ENCODE peak calls at places on chromosome 20, in eight cellular contexts. G, E, I, W, V, O, T and P are unnamed samples.

GRCh38 chr20:50325651-50326050 is 135.0 kb downstream of the CEBPB start:
- DNase-seq in I (no peak), E (no peak), T (no peak), W (no peak), G (no peak), V (no peak), O (no peak), P (no peak)

GRCh38 chr20:3106185-3106584 is 21.7 kb upstream of the AVP start:
- DNase-seq in T (no peak), V (no peak), O (no peak), W (no peak), G (no peak), I (no peak), E (no peak), P (no peak)

GRCh38 chr20:61628901-61629300 is 376.8 kb downstream of the CDH4 start:
- DNase-seq in T (no peak), E (no peak), V (no peak), O (no peak), W (no peak), G (no peak), I (no peak), P (no peak)

GRCh38 chr20:15012551-15012950 is 675.1 kb upstream of the FLRT3 start:
- DNase-seq in T (no peak), V (no peak), G (no peak), E (no peak), W (no peak), I (no peak), O (no peak), P (no peak)

GRCh38 chr20:24146231-24146634 is 157.7 kb upstream of the GGTLC1 start:
- DNase-seq in V (no peak), T (peak), G (peak), O (no peak), E (no peak), W (peak), I (no peak), P (no peak)

GRCh38 chr20:32605167-32605656 is 20.1 kb upstream of the NOL4L start:
- DNase-seq in I (no peak), O (peak), E (peak), T (no peak), V (no peak), W (peak), G (peak), P (no peak)

GRCh38 chr20:11608736-11609135 is 309.0 kb upstream of the BTBD3 start:
- DNase-seq in V (no peak), O (no peak), I (no peak), T (peak), G (no peak), W (no peak), E (no peak), P (no peak)

GRCh38 chr20:38447931-38448675 is 13.0 kb upstream of the SNHG17 start:
- DNase-seq in O (no peak), T (peak), E (no peak), V (no peak), I (no peak), W (no peak), G (no peak), P (no peak)

GRCh38 chr20:58891686-58892125 is 39.2 kb downstream of the GNAS start:
- DNase-seq in G (no peak), I (no peak), O (no peak), W (peak), V (no peak), T (peak), E (no peak), P (peak)

GRCh38 chr20:21182832-21183563 is 57.1 kb downstream of the KIZ start:
- DNase-seq in T (no peak), W (peak), O (peak), I (no peak), G (peak), E (no peak), V (no peak), P (no peak)

GRCh38 chr20:29298271-29298590 is 1959.2 kb upstream of the DEFB115 start:
- DNase-seq in V (no peak), O (no peak), E (no peak), T (no peak), I (no peak), W (no peak), G (no peak), P (no peak)
- TF ChIP-seq CTCF in V (no peak), O (no peak), E (no peak), T (no peak), I (no peak), W (no peak), G (no peak), P (no peak)

DNA sequence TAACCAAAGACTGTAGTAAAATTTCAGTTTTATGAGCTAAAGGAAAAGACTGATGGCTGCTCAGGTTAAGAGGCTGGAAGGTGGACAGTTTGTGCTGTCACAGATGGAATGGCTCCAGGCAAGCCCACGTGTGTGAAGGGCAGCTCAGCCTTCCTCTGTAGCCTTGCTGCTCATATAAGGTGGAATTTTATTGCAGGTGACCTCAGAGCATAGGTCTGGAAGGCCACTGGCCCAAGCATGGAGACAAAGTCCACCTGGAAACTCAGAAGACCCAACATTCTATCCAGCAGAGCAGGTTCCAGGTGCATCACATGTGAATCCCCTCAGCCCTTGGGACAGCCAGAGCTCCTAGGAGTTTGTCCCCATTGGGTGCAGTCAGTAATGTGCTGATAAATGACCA is 53.7 kb downstream of the KAT14 start:
- DNase-seq in G (no peak), O (no peak), V (no peak), W (no peak), E (no peak), I (no peak), T (no peak), P (no peak)
- TF ChIP-seq CTCF in G (no peak), O (no peak), V (no peak), W (no peak), E (no peak), I (no peak), T (no peak), P (no peak)

GRCh38 chr20:36480456-36481048 is 60.8 kb upstream of the MYL9 start:
- DNase-seq in I (no peak), V (no peak), T (no peak), O (no peak), E (no peak), W (no peak), G (no peak), P (no peak)

GRCh38 chr20:36482044-36482473 is 59.3 kb upstream of the MYL9 start:
- DNase-seq in E (no peak), V (no peak), G (no peak), O (no peak), W (no peak), T (peak), I (no peak), P (no peak)

GRCh38 chr20:36479938-36480337 is 61.4 kb upstream of the MYL9 start:
- DNase-seq in T (no peak), I (no peak), G (no peak), V (no peak), O (no peak), E (no peak), W (no peak), P (no peak)

GRCh38 chr20:36483205-36483918 is 58.0 kb upstream of the MYL9 start:
- DNase-seq in T (no peak), O (no peak), I (no peak), W (no peak), E (no peak), V (no peak), G (no peak), P (no peak)

GRCh38 chr20:36481380-36482043 is 59.8 kb upstream of the MYL9 start:
- DNase-seq in G (no peak), V (no peak), W (no peak), E (no peak), O (no peak), T (no peak), I (no peak), P (no peak)
- TF ChIP-seq CTCF in G (peak), V (peak), W (peak), E (peak), O (no peak), T (no peak), I (no peak), P (no peak)

GRCh38 chr20:57093766-57094165 is 172.7 kb downstream of the BMP7 start:
- DNase-seq in V (no peak), E (no peak), I (no peak), O (no peak), W (no peak), T (no peak), G (no peak), P (no peak)

GRCh38 chr20:57091748-57092111 is 174.7 kb downstream of the BMP7 start:
- DNase-seq in I (no peak), G (no peak), T (no peak), V (no peak), E (no peak), O (no peak), W (no peak), P (no peak)

GRCh38 chr20:57090590-57091560 is 175.6 kb downstream of the BMP7 start:
- DNase-seq in T (no peak), O (no peak), V (no peak), I (no peak), E (no peak), G (no peak), W (no peak), P (no peak)

GRCh38 chr20:57092900-57093238 is 173.6 kb downstream of the BMP7 start:
- DNase-seq in E (no peak), W (no peak), I (no peak), V (no peak), G (no peak), O (no peak), T (no peak), P (no peak)

GRCh38 chr20:57092112-57092899 is 174.1 kb downstream of the BMP7 start:
- DNase-seq in I (peak), T (peak), W (peak), O (peak), V (peak), G (peak), E (peak), P (peak)
- TF ChIP-seq CTCF in I (peak), T (peak), W (peak), O (peak), V (peak), G (peak), E (peak), P (peak)